ENCODE peak calls at places on chromosomes 13 and 19, in six cellular contexts. X is IMR-90, S is mesenchymal stem cell, J is H9, U is H1, H is neuronal stem cell. A is an unnamed sample.

GRCh38 chr13:41458939-41459753 is 1.8 kb downstream of the RGCC start:
- DNase-seq in X (peak), S (peak), J (no peak), U (no peak), H (no peak), A (peak)

GRCh38 chr19:33274663-33275558 is 27.4 kb downstream of the CEBPA start:
- DNase-seq in X (no peak), S (no peak), J (no peak), U (no peak), H (no peak), A (no peak)

GRCh38 chr13:110680852-110681251 is 25.1 kb downstream of the CARS2 start:
- DNase-seq in X (no peak), S (peak), J (peak), U (no peak), H (no peak), A (peak)

GRCh38 chr19:10858204-10858828 is 10.1 kb downstream of the C19orf38 start:
- DNase-seq in X (no peak), S (peak), J (no peak), U (no peak), H (no peak), A (no peak)

GRCh38 chr19:2235396-2236284 is 489 bp downstream of the PLEKHJ1 start:
- DNase-seq in X (no peak), S (no peak), J (no peak), U (no peak), H (no peak), A (peak)

GRCh38 chr19:16423891-16424290 is 47.9 kb downstream of the EPS15L1 start:
- DNase-seq in X (no peak), S (no peak), J (no peak), U (no peak), H (no peak), A (no peak)

GRCh38 chr19:45455707-45456499 is 11.9 kb upstream of the FOSB start:
- DNase-seq in X (peak), S (peak), J (peak), U (no peak), H (no peak), A (peak)

GRCh38 chr13:52827839-52828238 is 20.6 kb downstream of the PCDH8 start:
- DNase-seq in X (no peak), S (no peak), J (no peak), U (no peak), H (no peak), A (no peak)

GRCh38 chr13:34863360-34864135 is 78.5 kb upstream of the NBEA start:
- DNase-seq in X (peak), S (peak), J (no peak), U (no peak), H (no peak), A (peak)

GRCh38 chr19:12194827-12195500 is 32.1 kb downstream of the ZNF136 start:
- DNase-seq in X (peak), S (no peak), J (no peak), U (no peak), H (peak), A (peak)

GRCh38 chr19:55247621-55248099 is 11.2 kb downstream of the PPP6R1 start:
- DNase-seq in X (no peak), S (peak), J (no peak), U (no peak), H (no peak), A (peak)

GRCh38 chr19:33273881-33274662 is 28.3 kb downstream of the CEBPA start:
- DNase-seq in X (peak), S (peak), J (no peak), U (no peak), H (no peak), A (no peak)

GRCh38 chr19:30325657-30326056 is 46.5 kb upstream of the ZNF536 start:
- DNase-seq in X (no peak), S (no peak), J (peak), U (no peak), H (no peak), A (no peak)

GRCh38 chr13:73833331-73834070 is 300.7 kb downstream of the KLF12 start:
- DNase-seq in X (peak), S (peak), J (no peak), U (no peak), H (no peak), A (no peak)

GRCh38 chr13:51778407-51778806 is 25.6 kb downstream of the DHRS12 start:
- DNase-seq in X (no peak), S (no peak), J (no peak), U (no peak), H (no peak), A (no peak)

GRCh38 chr19:46603195-46603637 is 2.1 kb downstream of the CALM3 start:
- DNase-seq in X (no peak), S (no peak), J (no peak), U (no peak), H (no peak), A (no peak)

GRCh38 chr13:60411983-60412382 is 15.0 kb downstream of the TDRD3 start:
- DNase-seq in X (no peak), S (no peak), J (no peak), U (no peak), H (no peak), A (no peak)

GRCh38 chr13:33514362-33514761 is 228.8 kb upstream of the STARD13 start:
- DNase-seq in X (no peak), S (no peak), J (peak), U (no peak), H (no peak), A (no peak)

GRCh38 chr13:48160879-48161278 is 66.0 kb upstream of the MED4 start:
- DNase-seq in X (no peak), S (peak), J (no peak), U (no peak), H (no peak), A (peak)

GRCh38 chr13:33410619-33411018 is 125.1 kb upstream of the STARD13 start:
- DNase-seq in X (no peak), S (no peak), J (no peak), U (no peak), H (no peak), A (no peak)

GRCh38 chr19:51571599-51571998 is 516 bp downstream of the ZNF175 start:
- DNase-seq in X (peak), S (peak), J (no peak), U (no peak), H (no peak), A (no peak)

GRCh38 chr13:107348931-107349330 is 781.0 kb upstream of the ARGLU1 start:
- DNase-seq in X (peak), S (peak), J (no peak), U (no peak), H (no peak), A (peak)

GRCh38 chr19:41708481-41708880 is at the start of gene CEACAM5:
- DNase-seq in X (no peak), S (no peak), J (no peak), U (no peak), H (no peak), A (no peak)

GRCh38 chr19:41707502-41707812 is 969 bp upstream of the CEACAM5 start:
- DNase-seq in X (no peak), S (no peak), J (no peak), U (no peak), H (no peak), A (no peak)

GRCh38 chr19:41707871-41708371 is 505 bp upstream of the CEACAM5 start:
- DNase-seq in X (no peak), S (no peak), J (no peak), U (no peak), H (no peak), A (no peak)

GRCh38 chr19:41705393-41706174 is 2.8 kb upstream of the CEACAM5 start:
- DNase-seq in X (no peak), S (no peak), J (peak), U (no peak), H (peak), A (peak)

GRCh38 chr19:41706741-41707501 is 1.5 kb upstream of the CEACAM5 start:
- DNase-seq in X (no peak), S (no peak), J (peak), U (peak), H (peak), A (no peak)
- H4K91ac ChIP-seq in X (no peak), S (no peak), J (no peak), U (no peak), H (no peak), A (no peak)

GRCh38 chr13:97889803-97890202 is 63.7 kb upstream of the IPO5 start:
- DNase-seq in X (no peak), S (no peak), J (no peak), U (no peak), H (no peak), A (no peak)
- H4K91ac ChIP-seq in X (peak), S (no peak), J (no peak), U (no peak), H (no peak), A (no peak)

GRCh38 chr19:49491030-49491803 is 3.8 kb downstream of the RPL13A start:
- DNase-seq in X (no peak), S (no peak), J (no peak), U (no peak), H (no peak), A (no peak)

GRCh38 chr19:49491804-49492572 is 4.2 kb upstream of the RPS11 start:
- DNase-seq in X (no peak), S (no peak), J (no peak), U (no peak), H (no peak), A (no peak)

GRCh38 chr19:49488863-49489537 is 1.6 kb downstream of the RPL13A start:
- DNase-seq in X (no peak), S (peak), J (peak), U (no peak), H (no peak), A (no peak)

GRCh38 chr19:49489601-49490167 is 2.3 kb downstream of the RPL13A start:
- DNase-seq in X (no peak), S (no peak), J (peak), U (no peak), H (no peak), A (no peak)

GRCh38 chr19:49490287-49491029 is 3.0 kb downstream of the RPL13A start:
- DNase-seq in X (no peak), S (no peak), J (peak), U (no peak), H (no peak), A (no peak)
- H4K91ac ChIP-seq in X (no peak), S (no peak), J (no peak), U (no peak), H (no peak), A (no peak)

GRCh38 chr19:8490873-8491272 is 11.6 kb downstream of the PRAM1 start:
- DNase-seq in X (no peak), S (no peak), J (no peak), U (no peak), H (no peak), A (no peak)

GRCh38 chr19:8491574-8491973 is 10.9 kb downstream of the PRAM1 start:
- DNase-seq in X (no peak), S (no peak), J (peak), U (no peak), H (no peak), A (no peak)

GRCh38 chr19:8490395-8490760 is 12.1 kb downstream of the PRAM1 start:
- DNase-seq in X (no peak), S (no peak), J (no peak), U (no peak), H (no peak), A (no peak)

GRCh38 chr19:8498295-8498694 is 4.1 kb downstream of the PRAM1 start:
- DNase-seq in X (no peak), S (no peak), J (no peak), U (no peak), H (no peak), A (no peak)

DNA sequence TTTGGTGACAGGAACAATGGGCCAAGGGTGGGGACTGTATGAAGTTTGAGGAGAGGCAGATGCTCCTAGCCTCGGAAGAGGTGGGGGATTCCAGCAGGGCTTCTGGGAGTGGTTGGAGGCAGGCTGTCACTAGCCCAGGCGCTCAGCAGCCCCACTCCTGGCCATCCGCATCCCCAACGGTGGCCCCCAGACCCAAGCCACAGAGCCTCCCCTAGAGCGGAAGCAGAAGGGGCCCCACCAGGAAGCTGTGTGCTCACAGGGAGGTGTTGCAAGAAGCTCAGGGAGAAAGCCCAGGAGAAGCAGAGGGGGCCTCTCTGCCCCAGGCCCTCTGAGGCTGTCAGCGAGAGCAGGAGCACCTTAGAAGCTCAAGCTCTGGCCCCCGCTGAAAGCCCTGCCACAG is 8.3 kb downstream of the PRAM1 start:
- DNase-seq in X (no peak), S (peak), J (no peak), U (no peak), H (no peak), A (no peak)
- H4K91ac ChIP-seq in X (no peak), S (no peak), J (no peak), U (no peak), H (no peak), A (peak)

A was measured in trophoblast cell.